ENCODE peak calls at places on chromosomes 1 and 21, in six cellular contexts. R, F, S, T, L and B are unnamed samples.

GRCh38 chr1:110674337-110675059 is at the start of gene KCNA3:
- DNase-seq in R (peak), L (no peak), T (peak), F (no peak), S (no peak), B (peak)

GRCh38 chr1:55196433-55197035 is 18.6 kb downstream of the USP24 start:
- DNase-seq in L (no peak), S (no peak), T (no peak), F (peak), R (no peak), B (peak)

GRCh38 chr1:202810615-202811295 is at the start of gene PCAT6:
- DNase-seq in R (peak), F (peak), L (peak), S (peak), T (peak), B (peak)

GRCh38 chr1:31010081-31010989 is 55.2 kb downstream of the PUM1 start:
- DNase-seq in L (peak), T (no peak), R (peak), F (peak), S (peak), B (no peak)

GRCh38 chr1:210758761-210759160 is 375.2 kb downstream of the KCNH1 start:
- DNase-seq in T (no peak), L (no peak), S (no peak), F (peak), R (no peak), B (no peak)

GRCh38 chr1:198520524-198521254 is 19.8 kb downstream of the ATP6V1G3 start:
- DNase-seq in L (no peak), R (peak), F (peak), S (no peak), T (no peak), B (no peak)

GRCh38 chr1:25820247-25821111 is 725 bp downstream of the MTFR1L start:
- DNase-seq in S (peak), R (peak), T (peak), L (peak), F (peak), B (peak)

GRCh38 chr1:235018161-235018560 is 110.5 kb downstream of the TOMM20 start:
- DNase-seq in F (peak), L (peak), T (no peak), R (peak), S (peak), B (peak)

GRCh38 chr1:208211901-208212843 is 32.0 kb downstream of the PLXNA2 start:
- DNase-seq in R (no peak), L (no peak), T (no peak), F (no peak), S (no peak), B (no peak)

GRCh38 chr1:67853704-67854103 is 20.4 kb upstream of the GNG12 start:
- DNase-seq in F (peak), T (peak), S (peak), R (peak), L (peak), B (peak)

GRCh38 chr1:147912553-147912952 is 10.0 kb downstream of the GJA8 start:
- DNase-seq in R (no peak), T (no peak), L (no peak), F (no peak), S (no peak), B (no peak)

GRCh38 chr21:18403685-18404084 is at the start of gene TMPRSS15:
- DNase-seq in R (no peak), T (no peak), L (no peak), F (no peak), S (no peak), B (no peak)

DNA sequence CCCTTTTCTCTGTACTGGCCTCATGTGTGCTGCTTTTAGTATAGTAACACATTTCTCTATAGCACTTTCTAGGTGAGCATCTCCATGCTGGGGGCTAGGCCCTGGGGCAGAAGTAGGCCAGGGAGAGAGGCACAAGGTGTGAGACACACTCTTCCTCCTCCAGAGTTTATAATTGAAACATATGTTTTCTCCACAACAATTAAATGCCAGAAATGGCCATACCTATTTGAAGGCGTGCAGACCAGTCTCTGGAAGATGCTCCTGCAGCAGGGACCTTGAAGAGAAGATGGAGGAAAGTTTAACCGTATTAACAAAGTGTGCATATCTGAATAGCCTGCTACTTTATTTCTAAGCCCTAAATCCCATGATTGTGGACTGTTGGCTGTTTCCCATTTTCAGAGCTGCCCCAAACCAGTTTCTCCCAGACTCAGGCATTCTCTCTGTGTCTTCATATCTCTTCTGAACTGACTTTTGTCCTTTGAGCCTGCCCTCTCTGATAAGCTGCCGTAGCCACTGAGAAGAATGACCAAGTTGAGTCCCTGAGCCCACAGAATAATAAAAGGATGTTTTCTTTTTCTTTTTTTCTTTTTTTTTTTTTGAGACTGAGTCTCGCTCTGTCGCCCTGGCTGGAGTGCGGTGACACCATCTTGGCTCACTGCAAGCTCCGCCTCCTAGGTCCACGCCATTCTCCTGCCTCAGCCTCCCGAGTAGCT is 81.3 kb downstream of the LRRC8D start:
- DNase-seq in R (no peak), F (no peak), S (no peak), L (no peak), T (no peak), B (no peak)
- H3K27ac ChIP-seq in R (no peak), F (no peak), S (no peak), L (no peak), T (no peak), B (no peak)

GRCh38 chr1:35646043-35646442 is 4.7 kb upstream of the PSMB2 start:
- DNase-seq in L (no peak), R (peak), T (no peak), F (no peak), S (no peak), B (no peak)
- H3K9ac ChIP-seq in L (no peak), R (no peak), T (no peak), F (no peak), S (no peak), B (no peak)

GRCh38 chr1:156704930-156705320 is 458 bp downstream of the CRABP2 start:
- DNase-seq in S (peak), R (peak), F (peak), L (peak), T (peak), B (peak)

GRCh38 chr1:156706647-156707008 is 1.2 kb upstream of the CRABP2 start:
- DNase-seq in F (peak), S (no peak), R (peak), L (peak), T (peak), B (peak)

GRCh38 chr1:156705918-156706646 is 699 bp upstream of the CRABP2 start:
- DNase-seq in L (peak), S (peak), T (peak), F (peak), R (peak), B (peak)

GRCh38 chr1:156704166-156704711 is 1.1 kb downstream of the CRABP2 start:
- DNase-seq in T (no peak), R (peak), L (no peak), F (no peak), S (no peak), B (no peak)

DNA sequence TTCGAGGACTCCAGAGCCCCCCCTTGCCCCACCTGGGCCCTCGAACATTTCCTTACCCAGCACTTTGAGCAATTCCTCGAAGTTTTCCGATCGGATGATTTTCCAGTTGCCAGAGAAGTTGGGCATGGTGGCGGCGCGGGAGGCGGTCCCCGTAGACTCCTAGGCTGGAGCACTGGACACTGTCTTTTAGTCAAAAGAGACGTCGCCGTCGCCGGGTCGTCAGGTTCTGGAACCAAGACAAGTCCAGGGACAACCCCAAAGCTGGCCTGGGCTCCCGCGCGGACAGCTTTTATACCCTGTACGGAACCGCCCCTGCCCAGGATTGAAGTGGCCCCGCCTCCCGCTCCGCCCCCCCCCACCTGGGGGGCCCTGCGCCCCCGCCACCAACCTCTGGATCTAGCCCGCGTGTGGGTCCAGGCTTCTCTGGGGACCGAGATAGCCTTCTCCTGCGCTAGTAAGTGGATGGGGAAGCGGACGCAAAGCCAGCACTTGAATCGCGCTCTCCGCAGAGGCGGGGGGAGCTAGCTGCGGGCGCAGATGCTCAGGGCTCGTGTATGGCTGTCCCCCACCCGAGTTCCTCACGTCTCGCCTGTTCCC is at the start of gene CRABP2:
- DNase-seq in F (peak), S (no peak), T (peak), L (peak), R (peak), B (no peak)
- H3K27ac ChIP-seq in F (peak), S (peak), T (no peak), L (no peak), R (peak), B (peak)

GRCh38 chr1:32247983-32248889 is 1.2 kb downstream of the FAM167B start:
- DNase-seq in T (peak), F (peak), R (peak), L (peak), S (peak), B (peak)
- H3K9ac ChIP-seq in T (no peak), F (no peak), R (no peak), L (peak), S (no peak), B (no peak)

GRCh38 chr1:120178799-120179419 is 2.6 kb upstream of the SEC22B start:
- DNase-seq in T (no peak), F (peak), R (peak), L (no peak), S (peak), B (peak)
- H3K27ac ChIP-seq in T (peak), F (peak), R (no peak), L (peak), S (peak), B (no peak)

GRCh38 chr21:29300547-29301138 is 1.9 kb downstream of the BACH1 start:
- DNase-seq in L (no peak), S (peak), R (no peak), F (peak), T (no peak), B (no peak)
- H3K9ac ChIP-seq in L (peak), S (peak), R (peak), F (no peak), T (no peak), B (peak)

GRCh38 chr1:205128050-205128449 is 6.3 kb upstream of the RBBP5 start:
- DNase-seq in R (no peak), F (peak), L (no peak), S (no peak), T (no peak), B (no peak)
- H3K27ac ChIP-seq in R (no peak), F (no peak), L (no peak), S (no peak), T (no peak), B (no peak)